ENCODE peak calls at places on chromosomes 11 and 22, in four cellular contexts. J is stomach, Y is AG04450, G is tibial artery. O is an unnamed sample.

GRCh38 chr22:46942816-46943783 is 180.7 kb downstream of the TBC1D22A start:
- DNase-seq in Y (no peak), J (no peak), G (no peak), O (no peak)

GRCh38 chr11:12288212-12288933 is 89.0 kb upstream of the PARVA start:
- DNase-seq in Y (peak), J (peak), G (peak), O (peak)

GRCh38 chr11:71946144-71946571 is 17.3 kb downstream of the RNF121 start:
- DNase-seq in J (no peak), G (no peak), Y (no peak), O (peak)

GRCh38 chr11:95605271-95605940 is 184.2 kb downstream of the FAM76B start:
- DNase-seq in J (no peak), G (no peak), Y (no peak), O (no peak)

GRCh38 chr11:26930518-26931247 is 63.2 kb upstream of the FIBIN start:
- DNase-seq in J (no peak), Y (no peak), G (no peak), O (peak)

GRCh38 chr11:83881428-83881827 is 595.3 kb upstream of the CCDC90B start:
- DNase-seq in J (no peak), G (no peak), Y (no peak), O (peak)

GRCh38 chr11:120747801-120748484 is 236.4 kb downstream of the GRIK4 start:
- DNase-seq in G (no peak), J (no peak), Y (no peak), O (no peak)

GRCh38 chr11:126109941-126110731 is 47.5 kb upstream of the CDON start:
- DNase-seq in Y (no peak), J (no peak), G (no peak), O (no peak)

GRCh38 chr11:75408852-75409219 is 9.5 kb downstream of the RPS3 start:
- DNase-seq in Y (no peak), G (no peak), J (no peak), O (no peak)

GRCh38 chr22:41001722-41002122 is 50.5 kb downstream of the RBX1 start:
- DNase-seq in G (no peak), J (no peak), Y (peak), O (peak)

GRCh38 chr11:71235719-71236118 is 16.7 kb downstream of the SHANK2 start:
- DNase-seq in Y (no peak), G (no peak), J (no peak), O (no peak)

GRCh38 chr11:128908391-128909246 is 17.5 kb downstream of the KCNJ5 start:
- DNase-seq in J (peak), Y (peak), G (peak), O (peak)

GRCh38 chr11:67404515-67405195 is 772 bp downstream of the TBC1D10C start:
- DNase-seq in Y (no peak), J (no peak), G (no peak), O (no peak)
- H3K4me3 ChIP-seq in Y (no peak), J (peak), G (no peak), O (no peak)

GRCh38 chr11:69449320-69450063 is 32.0 kb upstream of the LINC01488 start:
- DNase-seq in J (peak), Y (no peak), G (peak), O (peak)
- TF ChIP-seq CTCF in J (no peak), Y (peak), G (no peak), O (peak)

GRCh38 chr11:106091480-106092123 is 14.1 kb downstream of the AASDHPPT start:
- DNase-seq in Y (peak), J (no peak), G (no peak), O (peak)

GRCh38 chr11:106088896-106089295 is 11.4 kb downstream of the AASDHPPT start:
- DNase-seq in G (no peak), J (no peak), Y (no peak), O (peak)

GRCh38 chr11:106086135-106086534 is 8.7 kb downstream of the AASDHPPT start:
- DNase-seq in J (no peak), G (no peak), Y (no peak), O (peak)

GRCh38 chr11:106086850-106087249 is 9.4 kb downstream of the AASDHPPT start:
- DNase-seq in G (no peak), Y (no peak), J (no peak), O (no peak)

DNA sequence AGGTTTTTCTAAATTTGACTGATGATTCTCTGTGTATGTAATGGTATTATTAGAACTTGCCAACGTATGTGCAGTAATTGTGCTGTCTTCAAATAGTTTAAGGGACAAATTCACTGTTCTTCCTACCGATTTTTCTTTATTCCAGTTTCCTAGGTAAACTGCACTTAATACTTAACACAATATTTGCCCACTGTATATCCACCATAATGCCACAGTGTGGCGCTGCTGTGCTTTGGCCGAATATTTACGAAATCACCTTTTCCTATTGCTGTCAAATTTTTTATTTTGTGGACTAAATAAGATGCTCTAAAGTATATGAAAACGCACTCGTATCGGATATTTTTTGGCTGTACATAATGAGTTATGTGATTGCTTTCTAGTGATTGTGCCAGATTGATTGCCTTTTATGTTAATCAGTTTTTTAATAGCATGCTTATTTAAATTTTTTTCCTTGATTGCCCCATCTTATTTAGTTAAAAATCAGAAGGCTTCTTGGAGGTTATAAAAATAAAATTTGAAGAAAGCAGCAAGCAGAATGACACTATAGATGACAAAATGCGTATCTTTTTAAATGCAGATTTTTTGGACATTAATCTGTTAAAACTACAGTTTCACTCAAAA is 10.5 kb downstream of the AASDHPPT start:
- DNase-seq in Y (no peak), G (peak), J (peak), O (peak)
- H3K4me3 ChIP-seq in Y (no peak), G (no peak), J (no peak), O (no peak)

DNA sequence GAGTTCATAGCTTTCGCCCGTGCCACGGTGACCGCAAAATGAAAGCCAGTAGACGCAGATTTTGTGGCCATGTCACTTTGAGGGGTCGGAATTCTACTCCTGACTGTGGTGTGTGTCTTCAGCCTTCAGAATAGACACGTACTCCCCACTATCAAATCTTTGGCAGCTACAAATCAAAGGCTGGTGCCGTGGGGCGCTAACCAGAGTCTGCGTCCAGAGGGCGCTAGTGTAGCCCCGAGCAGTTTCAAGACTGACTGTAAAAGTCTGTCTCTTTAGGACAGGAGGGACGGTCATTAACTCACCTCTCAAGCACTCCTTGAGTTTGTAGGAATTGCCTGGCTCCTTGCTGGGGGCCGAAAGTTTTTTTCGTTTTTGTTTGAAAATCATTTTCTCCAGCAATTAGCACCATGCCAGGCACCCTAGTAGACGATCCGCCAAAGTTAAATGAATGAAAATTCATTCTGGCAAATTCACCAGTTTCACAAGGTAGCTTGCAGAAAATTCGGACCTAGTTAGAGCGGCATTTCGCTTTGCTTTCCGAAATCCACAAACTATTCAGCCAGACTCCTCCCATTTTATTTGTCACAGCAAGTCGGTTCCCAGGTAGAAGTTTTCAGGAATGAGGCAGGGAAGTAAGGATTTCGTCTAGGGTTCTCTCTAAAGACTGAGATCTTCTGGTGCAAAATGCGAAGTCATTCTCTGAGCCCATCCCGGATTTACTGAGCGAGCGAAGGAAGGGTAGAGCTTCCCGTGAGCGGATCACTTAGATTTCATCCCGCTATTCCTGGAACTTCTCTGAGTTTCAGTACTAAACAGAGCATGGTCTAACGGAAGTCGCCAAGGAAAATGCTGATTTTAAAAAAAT is 2.8 kb upstream of the CALCA start:
- DNase-seq in Y (no peak), G (no peak), J (peak), O (peak)
- TF ChIP-seq CTCF in Y (peak), G (peak), J (peak), O (peak)

O was measured in choroid plexus epithelial cell.